ENCODE peak calls at places on chromosomes 6 and 20, in five cellular contexts. C, D, J, Y and U are unnamed samples.

GRCh38 chr6:169285165-169285564 is 31.5 kb upstream of the THBS2 start:
- DNase-seq in C (no peak), D (no peak), Y (no peak), J (no peak), U (no peak)

GRCh38 chr20:42152570-42152969 is 534.4 kb upstream of the CHD6 start:
- DNase-seq in Y (no peak), C (no peak), D (no peak), J (no peak), U (no peak)

GRCh38 chr20:23624307-23624706 is 13.4 kb downstream of the CST3 start:
- DNase-seq in J (no peak), D (no peak), Y (no peak), C (no peak), U (no peak)

GRCh38 chr6:49050606-49051005 is 412.4 kb downstream of the MMUT start:
- DNase-seq in Y (no peak), D (no peak), J (no peak), C (no peak), U (no peak)

GRCh38 chr20:61579908-61580307 is 327.8 kb downstream of the CDH4 start:
- DNase-seq in D (no peak), Y (no peak), J (no peak), C (no peak), U (no peak)

GRCh38 chr20:17172826-17173420 is 53.9 kb upstream of the PCSK2 start:
- DNase-seq in J (no peak), D (no peak), C (no peak), Y (no peak), U (no peak)

GRCh38 chr6:148313483-148313882 is 29.2 kb upstream of the SASH1 start:
- DNase-seq in Y (no peak), D (no peak), J (no peak), C (no peak), U (no peak)

GRCh38 chr6:39495640-39496039 is 173.1 kb upstream of the KCNK16 start:
- DNase-seq in D (no peak), Y (no peak), J (no peak), C (no peak), U (no peak)

GRCh38 chr6:87661016-87661415 is 41.0 kb downstream of the AKIRIN2 start:
- DNase-seq in C (no peak), D (no peak), J (no peak), Y (no peak), U (no peak)

GRCh38 chr20:37907330-37907676 is 4.4 kb downstream of the VSTM2L start:
- DNase-seq in D (no peak), C (no peak), Y (no peak), J (no peak), U (no peak)

GRCh38 chr6:133568970-133569889 is 319.7 kb upstream of the TCF21 start:
- DNase-seq in C (no peak), Y (peak; percentile 44), J (no peak), D (peak; percentile 92), U (no peak)

GRCh38 chr6:148497256-148497655 is 154.6 kb downstream of the SASH1 start:
- DNase-seq in Y (no peak), D (no peak), J (no peak), C (no peak), U (no peak)

GRCh38 chr20:36017034-36017951 is 48.9 kb downstream of the CNBD2 start:
- DNase-seq in Y (peak; percentile 60), C (no peak), D (peak; percentile 65), J (no peak), U (no peak)

GRCh38 chr6:15073883-15074465 is 171.9 kb upstream of the JARID2 start:
- DNase-seq in D (no peak), C (no peak), J (no peak), Y (no peak), U (no peak)

GRCh38 chr20:6295477-6296256 is 172.8 kb upstream of the FERMT1 start:
- DNase-seq in C (no peak), J (no peak), Y (no peak), D (no peak), U (no peak)

GRCh38 chr6:161088676-161089328 is 97.2 kb downstream of the MAP3K4 start:
- DNase-seq in D (no peak), J (no peak), Y (no peak), C (no peak), U (no peak)

GRCh38 chr6:80132942-80133517 is 26.6 kb downstream of the BCKDHB start:
- DNase-seq in J (no peak), C (no peak), D (peak; percentile 3), Y (peak; percentile 61), U (peak; percentile 52)

GRCh38 chr6:95266537-95267258 is 310.6 kb upstream of the MANEA start:
- DNase-seq in D (no peak), C (no peak), J (no peak), Y (no peak), U (no peak)

GRCh38 chr20:48006036-48006833 is 221.0 kb upstream of the SULF2 start:
- DNase-seq in D (no peak), J (no peak), C (no peak), Y (no peak), U (no peak)

GRCh38 chr6:116102856-116103255 is 2.2 kb downstream of the NT5DC1 start:
- DNase-seq in C (no peak), Y (no peak), J (no peak), D (no peak), U (no peak)

GRCh38 chr20:1761116-1761515 is 103.5 kb upstream of the SIRPG start:
- DNase-seq in J (no peak), C (no peak), Y (no peak), D (peak; percentile 46), U (no peak)

GRCh38 chr6:40848038-40848437 is 191.0 kb downstream of the UNC5CL start:
- DNase-seq in Y (no peak), D (no peak), J (no peak), C (no peak), U (no peak)

GRCh38 chr20:59273699-59274380 is 26.6 kb upstream of the EDN3 start:
- DNase-seq in C (no peak), Y (no peak), D (no peak), J (no peak), U (no peak)

GRCh38 chr20:59265298-59265697 is 35.1 kb upstream of the EDN3 start:
- DNase-seq in Y (no peak), C (no peak), D (no peak), J (no peak), U (no peak)

GRCh38 chr20:59268827-59269226 is 31.6 kb upstream of the EDN3 start:
- DNase-seq in Y (no peak), D (no peak), C (peak; percentile 23), J (no peak), U (no peak)

GRCh38 chr20:59270380-59270779 is 30.0 kb upstream of the EDN3 start:
- DNase-seq in Y (no peak), C (no peak), J (no peak), D (no peak), U (no peak)

GRCh38 chr20:59269396-59270025 is 30.9 kb upstream of the EDN3 start:
- DNase-seq in J (no peak), D (no peak), C (no peak), Y (no peak), U (no peak)
- H3K4me1 ChIP-seq in J (no peaks in the 10 kb centered on the region), D (no peaks in the 10 kb centered on the region), C (peaks cover 13% of the 10 kb centered on the region), Y (no peaks in the 10 kb centered on the region), U (no peaks in the 10 kb centered on the region)

DNA sequence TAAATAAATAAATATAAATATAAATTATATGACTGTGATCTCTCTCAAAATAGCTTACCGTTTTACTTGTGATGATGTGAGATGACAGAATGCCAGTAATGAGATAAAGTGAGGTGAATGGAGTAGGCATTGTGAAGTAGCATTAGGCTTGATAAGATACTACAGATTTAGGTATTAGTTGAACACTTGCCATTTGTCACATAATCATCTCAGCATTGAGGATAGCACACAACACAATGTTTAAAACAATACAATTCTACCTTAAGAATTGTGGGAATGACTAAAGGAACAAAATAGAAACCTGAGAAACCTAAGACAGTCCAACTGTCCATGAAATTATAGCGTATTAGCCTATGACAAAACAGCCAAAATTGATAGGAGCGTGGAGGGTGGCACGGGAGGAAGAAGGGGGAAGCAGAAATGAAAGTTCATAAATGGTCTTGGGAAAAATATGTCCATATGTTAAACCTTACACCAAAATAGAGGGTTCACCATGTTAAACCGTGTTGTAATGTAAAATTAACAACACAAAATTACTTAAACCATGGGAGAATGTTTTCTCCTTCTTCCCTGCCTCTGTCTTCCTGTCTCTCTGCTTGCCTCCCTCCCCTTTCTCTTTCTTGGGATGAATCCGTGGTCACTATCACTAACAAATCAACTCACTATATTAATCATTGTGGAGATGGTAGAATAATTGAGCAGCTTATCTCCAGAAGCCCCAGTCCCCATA is 33.1 kb upstream of the HFE start:
- DNase-seq in J (no peak), C (no peak), Y (no peak), D (no peak), U (no peak)
- H3K4me3 ChIP-seq in J (peak overlapping the region; percentile 70), C (peak overlapping the region; percentile 82), Y (peak overlapping the region; percentile 81), D (peak overlapping the region; percentile 76), U (peak overlapping the region; percentile 82)

GRCh38 chr6:99425647-99426453 is 742 bp upstream of the PNISR start:
- DNase-seq in Y (peak; percentile 88), D (peak; percentile 48), J (peak; percentile 92), C (peak; percentile 87), U (peak; percentile 70)
- TF ChIP-seq POLR2A in Y (no peak), D (peak; percentile 26), J (no peak), C (no peak), U (no peak)

DNA sequence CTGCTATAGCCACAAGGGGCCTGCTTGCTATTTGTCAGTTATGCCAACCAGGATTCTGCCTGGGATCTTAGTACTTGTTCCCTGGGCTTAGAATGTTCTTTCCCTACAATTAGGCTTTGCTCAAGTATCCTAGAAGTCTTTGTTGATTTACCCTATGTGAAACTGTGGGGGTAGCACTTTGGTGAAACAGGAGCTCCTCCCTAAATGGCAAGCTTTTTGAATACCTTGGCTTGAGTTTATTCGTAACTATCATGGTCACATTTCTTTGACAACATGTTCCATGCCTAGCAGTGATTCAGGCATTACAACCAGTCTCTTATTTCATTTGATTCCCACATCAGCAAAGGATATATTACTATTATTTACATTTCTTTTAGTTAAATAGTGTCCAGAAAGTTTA is 21.2 kb downstream of the AFDN start:
- DNase-seq in C (no peak), D (no peak), Y (no peak), J (no peak), U (no peak)
- H3K4me1 ChIP-seq in C (peaks cover 9% of the 10 kb centered on the region), D (peaks cover 33% of the 10 kb centered on the region), Y (no peaks in the 10 kb centered on the region), J (peaks cover 19% of the 10 kb centered on the region), U (no peaks in the 10 kb centered on the region)

DNA sequence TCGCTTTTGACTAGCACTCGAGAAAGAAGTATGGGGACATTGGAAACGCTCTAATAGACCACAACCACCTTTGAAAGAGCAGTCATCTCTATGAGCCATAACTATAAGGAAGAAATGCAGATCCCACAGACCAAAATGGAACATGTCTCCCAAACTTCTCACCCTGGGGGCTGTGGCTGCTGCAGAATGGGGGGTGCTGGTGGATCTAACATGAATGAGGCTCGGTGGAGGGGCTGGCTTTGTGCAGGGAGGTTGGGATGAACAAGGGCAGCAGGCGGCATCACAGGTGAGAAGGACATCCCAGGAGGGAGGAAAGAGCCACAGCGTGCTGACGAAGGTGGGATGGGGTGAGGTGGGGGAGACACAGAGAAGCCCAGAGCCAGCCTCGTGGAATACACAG is 10.5 kb upstream of the CCR6 start:
- DNase-seq in D (no peak), C (no peak), J (no peak), Y (no peak), U (no peak)
- H3K4me3 ChIP-seq in D (no peak overlapping the region), C (no peak overlapping the region), J (no peak overlapping the region), Y (no peak overlapping the region), U (no peak overlapping the region)